ENCODE peak calls at places on chromosomes 11 and 22, in five cellular contexts. Q is HFFc6, T is H54, O is foreskin fibroblast, C is endothelial cell. D is an unnamed sample.

GRCh38 chr22:22030493-22031182 is 48.1 kb upstream of the TOP3B start:
- DNase-seq in Q (no peak), O (no peak), T (no peak), C (no peak), D (peak; percentile 49)

GRCh38 chr11:2473361-2474058 is 28.7 kb downstream of the KCNQ1 start:
- DNase-seq in T (no peak), C (no peak), Q (no peak), O (no peak), D (no peak)

GRCh38 chr22:19063581-19064353 is 58.4 kb downstream of the DGCR2 start:
- DNase-seq in O (no peak), T (no peak), Q (no peak), C (no peak), D (no peak)

GRCh38 chr11:47981667-47982404 is 1.5 kb downstream of the PTPRJ start:
- DNase-seq in C (no peak), T (peak; percentile 63), Q (no peak), O (no peak), D (peak; percentile 16)

GRCh38 chr11:75813126-75813525 is 1.9 kb upstream of the UVRAG start:
- DNase-seq in T (no peak), C (no peak), O (no peak), Q (no peak), D (no peak)

GRCh38 chr11:96205460-96205809 is 137.6 kb downstream of the MAML2 start:
- DNase-seq in O (peak; percentile 46), C (no peak), Q (peak; percentile 18), T (no peak), D (no peak)

GRCh38 chr11:2933376-2934056 is 4.3 kb upstream of the PHLDA2 start:
- DNase-seq in O (peak; percentile 97), C (no peak), T (peak; percentile 92), Q (peak; percentile 86), D (peak; percentile 83)

GRCh38 chr11:125123194-125123946 is 11.9 kb upstream of the TMEM218 start:
- DNase-seq in C (no peak), T (no peak), Q (no peak), O (no peak), D (no peak)

GRCh38 chr11:128468106-128468505 is 119.3 kb downstream of the ETS1 start:
- DNase-seq in Q (peak; percentile 30), O (peak; percentile 61), C (no peak), T (no peak), D (no peak)

GRCh38 chr11:71334191-71334590 is 81.8 kb upstream of the SHANK2 start:
- DNase-seq in O (no peak), Q (no peak), T (no peak), C (no peak), D (no peak)

GRCh38 chr22:26367402-26368245 is 61.4 kb upstream of the ASPHD2 start:
- DNase-seq in O (peak; percentile 71), T (peak; percentile 6), Q (peak; percentile 8), C (peak; percentile 59), D (peak; percentile 35)

GRCh38 chr11:76553554-76554476 is 109.0 kb downstream of the EMSY start:
- DNase-seq in O (no peak), C (no peak), T (no peak), Q (no peak), D (no peak)

GRCh38 chr11:78399136-78399535 is 18.5 kb downstream of the GAB2 start:
- DNase-seq in Q (no peak), O (no peak), T (no peak), C (no peak), D (no peak)

GRCh38 chr11:134266841-134267251 is 9.3 kb upstream of the GLB1L3 start:
- DNase-seq in C (no peak), T (peak; percentile 30), Q (peak; percentile 67), O (peak; percentile 92), D (peak; percentile 74)

GRCh38 chr22:37232140-37232998 is 11.7 kb downstream of the RAC2 start:
- DNase-seq in O (no peak), Q (no peak), T (no peak), C (no peak), D (no peak)

GRCh38 chr22:30444632-30445437 is 19.3 kb downstream of the MTFP1 start:
- DNase-seq in O (peak; percentile 83), Q (peak; percentile 40), T (no peak), C (peak; percentile 82), D (peak; percentile 76)

GRCh38 chr22:44219101-44219870 is 38.6 kb downstream of the PARVG start:
- DNase-seq in Q (no peak), O (no peak), C (no peak), T (no peak), D (no peak)

GRCh38 chr22:23044570-23044969 is 25.7 kb upstream of the GNAZ start:
- DNase-seq in Q (no peak), C (no peak), O (no peak), T (no peak), D (no peak)

GRCh38 chr11:2518112-2518982 is 73.5 kb downstream of the KCNQ1 start:
- DNase-seq in C (peak; percentile 2), O (no peak), Q (no peak), T (no peak), D (no peak)

GRCh38 chr11:93740802-93741093 is 547 bp downstream of the TAF1D start:
- DNase-seq in T (no peak), Q (peak; percentile 38), C (peak; percentile 38), O (peak; percentile 68), D (peak; percentile 64)